ENCODE peak calls at places on chromosome 15, in five cellular contexts. S is T-helper 9 cell, R is NCI-H345, T is endothelial cell, B is AG09309. Z is an unnamed sample.

GRCh38 chr15:22863356-22863755 is 24.9 kb downstream of the NIPA2 start:
- DNase-seq in B (no peak), R (no peak), S (no peak), T (no peak), Z (no peak)

GRCh38 chr15:100311099-100311751 is 30.6 kb downstream of the ADAMTS17 start:
- DNase-seq in S (no peak), T (no peak), R (no peak), B (no peak), Z (no peak)

GRCh38 chr15:64686130-64686735 is 89.2 kb downstream of the RBPMS2 start:
- DNase-seq in S (no peak), R (no peak), T (peak), B (no peak), Z (peak)

GRCh38 chr15:51076142-51076897 is 18.4 kb downstream of the TNFAIP8L3 start:
- DNase-seq in T (no peak), B (no peak), S (no peak), R (no peak), Z (no peak)

GRCh38 chr15:44066211-44066827 is 128.8 kb downstream of the FRMD5 start:
- DNase-seq in R (peak), B (no peak), T (peak), S (peak), Z (peak)

GRCh38 chr15:95669146-95669922 is 661.2 kb upstream of the NR2F2 start:
- DNase-seq in B (no peak), R (peak), S (no peak), T (no peak), Z (no peak)

GRCh38 chr15:97706059-97706458 is 254.4 kb upstream of the ARRDC4 start:
- DNase-seq in T (no peak), B (no peak), S (no peak), R (no peak), Z (no peak)

GRCh38 chr15:98648654-98649537 is 557 bp downstream of the IGF1R start:
- DNase-seq in R (peak), B (no peak), T (peak), S (peak), Z (peak)

GRCh38 chr15:80415331-80415730 is 11.1 kb downstream of the ARNT2 start:
- DNase-seq in S (no peak), T (no peak), R (no peak), B (no peak), Z (no peak)

GRCh38 chr15:92018535-92019239 is 165.2 kb downstream of the SLCO3A1 start:
- DNase-seq in S (no peak), T (no peak), B (no peak), R (no peak), Z (peak)

GRCh38 chr15:75640483-75641175 is 605 bp upstream of the IMP3 start:
- DNase-seq in B (no peak), R (peak), S (peak), T (no peak), Z (peak)

GRCh38 chr15:42184736-42185135 is 23.4 kb downstream of the VPS39 start:
- DNase-seq in R (no peak), B (no peak), S (no peak), T (no peak), Z (no peak)

GRCh38 chr15:64919721-64920120 is 8.0 kb downstream of the ANKDD1A start:
- DNase-seq in R (no peak), T (no peak), S (no peak), B (no peak), Z (no peak)

GRCh38 chr15:91528811-91529210 is 324.7 kb upstream of the SLCO3A1 start:
- DNase-seq in T (no peak), B (no peak), R (no peak), S (no peak), Z (no peak)

GRCh38 chr15:55834331-55834730 is 91.4 kb upstream of the PRTG start:
- DNase-seq in R (no peak), B (no peak), T (no peak), S (no peak), Z (no peak)

GRCh38 chr15:43872416-43873020 is 45.7 kb downstream of the WDR76 start:
- DNase-seq in B (peak), T (peak), R (peak), S (no peak), Z (peak)

GRCh38 chr15:66746231-66746605 is 44.2 kb downstream of the SMAD6 start:
- DNase-seq in T (peak), S (no peak), R (no peak), B (no peak), Z (no peak)

Z was measured in NCI-H510A treated with DMSO at 0.1 percent for 48 hours.